ENCODE peak calls at places on chromosomes 7 and 10, in four cellular contexts. E, W, Q and N are unnamed samples. For H3K4me1, the result is how much of the 10 kb centered on the place peaks cover.

GRCh38 chr7:90708841-90709317 is 112.8 kb downstream of the CDK14 start:
- DNase-seq in E (no peak), W (peak), Q (peak), N (no peak)

GRCh38 chr10:114624422-114624821 is 33.7 kb downstream of the ABLIM1 start:
- DNase-seq in E (no peak), W (no peak), Q (no peak), N (no peak)

GRCh38 chr10:98456688-98457482 is 10.2 kb upstream of the HPS1 start:
- DNase-seq in E (no peak), W (no peak), Q (no peak), N (no peak)

GRCh38 chr10:72253002-72253401 is 20.7 kb upstream of the DDIT4 start:
- DNase-seq in E (no peak), W (no peak), Q (no peak), N (no peak)

GRCh38 chr10:73653701-73654100 is 2.1 kb downstream of the SYNPO2L start:
- DNase-seq in E (no peak), W (peak), Q (peak), N (no peak)

GRCh38 chr10:129809841-129810240 is 154.2 kb downstream of the EBF3 start:
- DNase-seq in E (no peak), W (no peak), Q (no peak), N (no peak)

GRCh38 chr7:119665791-119666190 is 607.2 kb upstream of the KCND2 start:
- DNase-seq in E (no peak), W (peak), Q (no peak), N (no peak)

GRCh38 chr7:45294559-45294958 is 137.0 kb downstream of the RAMP3 start:
- DNase-seq in E (peak), W (no peak), Q (no peak), N (no peak)

GRCh38 chr7:103989785-103990775 is 622 bp upstream of the RELN start:
- DNase-seq in E (peak), W (peak), Q (peak), N (no peak)

GRCh38 chr10:96541921-96542320 is 28.2 kb upstream of the TLL2 start:
- DNase-seq in E (no peak), W (no peak), Q (no peak), N (no peak)

GRCh38 chr7:120353171-120353570 is 80.2 kb downstream of the KCND2 start:
- DNase-seq in E (no peak), W (no peak), Q (no peak), N (no peak)

GRCh38 chr10:18381679-18382078 is 241.5 kb downstream of the CACNB2 start:
- DNase-seq in E (no peak), W (no peak), Q (no peak), N (no peak)

GRCh38 chr7:82745117-82745516 is 301.5 kb upstream of the CACNA2D1 start:
- DNase-seq in E (no peak), W (peak), Q (peak), N (no peak)

GRCh38 chr7:44311561-44312495 is 13.6 kb downstream of the CAMK2B start:
- DNase-seq in E (no peak), W (no peak), Q (peak), N (no peak)

GRCh38 chr10:34713875-34714274 is 101.2 kb downstream of the PARD3 start:
- DNase-seq in E (no peak), W (no peak), Q (no peak), N (no peak)

GRCh38 chr7:4715385-4715770 is 33.3 kb downstream of the FOXK1 start:
- DNase-seq in E (peak), W (peak), Q (no peak), N (no peak)

GRCh38 chr7:28301148-28301641 is 111.1 kb upstream of the CREB5 start:
- DNase-seq in E (no peak), W (peak), Q (no peak), N (no peak)

GRCh38 chr7:20559883-20560282 is 55.6 kb upstream of the ABCB5 start:
- DNase-seq in E (no peak), W (no peak), Q (no peak), N (no peak)

GRCh38 chr7:73976761-73977625 is 51.0 kb upstream of the ELN start:
- DNase-seq in E (no peak), W (no peak), Q (peak), N (no peak)

GRCh38 chr10:116207180-116207579 is 65.8 kb downstream of the GFRA1 start:
- DNase-seq in E (no peak), W (no peak), Q (no peak), N (no peak)

GRCh38 chr7:107090452-107090851 is 45.9 kb downstream of the PRKAR2B start:
- DNase-seq in E (no peak), W (no peak), Q (peak), N (no peak)

GRCh38 chr7:78959471-78959870 is 494.0 kb downstream of the MAGI2 start:
- DNase-seq in E (no peak), W (no peak), Q (no peak), N (no peak)

GRCh38 chr10:26311383-26311940 is 94.9 kb downstream of the GAD2 start:
- DNase-seq in E (no peak), W (no peak), Q (peak), N (no peak)

GRCh38 chr7:134154581-134155130 is 27.5 kb downstream of the LRGUK start:
- DNase-seq in E (no peak), W (peak), Q (no peak), N (no peak)

GRCh38 chr7:112147752-112148435 is 58.3 kb downstream of the DOCK4 start:
- DNase-seq in E (no peak), W (no peak), Q (no peak), N (no peak)

GRCh38 chr7:30869794-30870491 is 41.7 kb upstream of the AQP1 start:
- DNase-seq in E (peak), W (peak), Q (no peak), N (no peak)
- H3K4me1 ChIP-seq in E (under half), W (under half), Q (under half), N (under half)

DNA sequence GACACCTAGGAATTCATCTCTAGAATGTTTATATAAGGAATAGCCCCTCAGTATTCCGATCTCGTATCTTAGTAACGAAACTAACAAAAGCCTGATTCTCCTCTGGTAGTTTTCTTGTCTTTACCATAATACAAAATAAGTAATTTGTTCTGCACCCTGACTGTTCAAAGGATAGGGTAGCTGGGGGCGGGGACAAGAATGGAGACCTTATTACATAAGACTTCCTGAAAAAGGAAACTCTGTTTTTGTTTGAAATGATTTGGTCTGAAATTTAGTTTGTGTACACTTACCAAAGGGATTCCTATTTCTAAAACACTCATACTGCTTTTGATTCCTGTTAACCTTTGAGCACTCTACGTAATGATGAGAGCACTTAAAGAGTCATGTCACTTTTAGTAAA is 17.2 kb downstream of the IKZF1 start:
- DNase-seq in E (no peak), W (no peak), Q (no peak), N (no peak)
- H3K4me1 ChIP-seq in E (under half), W (under half), Q (under half), N (under half)

GRCh38 chr10:110498982-110499795 is 1.5 kb downstream of the DUSP5 start:
- DNase-seq in E (no peak), W (peak), Q (peak), N (no peak)
- H3K4me1 ChIP-seq in E (under half), W (under half), Q (under half), N (under half)

DNA sequence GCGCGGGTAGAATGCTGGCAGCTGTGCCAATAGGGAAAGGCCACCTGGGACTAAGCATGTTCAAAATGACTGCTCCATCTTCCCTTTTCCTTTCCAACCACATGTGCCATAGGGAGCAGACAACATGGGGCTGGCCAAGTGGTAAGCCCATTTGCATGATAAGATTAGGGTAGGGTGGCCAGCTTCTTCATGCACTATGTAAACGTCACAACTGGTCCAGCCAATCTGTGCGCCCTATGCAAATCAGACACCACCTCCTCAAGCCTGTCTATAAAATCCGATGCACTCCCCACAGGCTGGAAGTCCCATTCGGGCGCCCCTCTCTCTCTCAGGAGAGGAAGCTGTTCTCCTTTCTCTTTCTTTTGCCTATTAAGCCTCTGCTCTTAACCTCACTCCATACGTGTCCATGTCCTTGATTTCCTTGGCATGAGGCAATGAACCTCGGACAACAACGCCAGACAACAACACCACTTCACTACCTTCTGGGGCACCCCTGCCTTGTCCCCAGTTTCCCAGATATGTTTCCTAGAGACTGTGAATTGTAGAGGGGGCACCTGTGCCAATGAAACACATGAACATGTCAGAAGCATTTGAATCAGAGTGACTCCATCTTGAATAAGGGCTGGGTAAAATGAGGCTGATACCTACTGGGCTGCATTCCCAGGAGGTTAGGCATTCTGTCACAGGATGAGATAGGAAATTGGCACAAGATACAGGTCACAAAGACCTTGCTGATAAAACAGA is 19.1 kb upstream of the EXOC6 start:
- DNase-seq in E (no peak), W (no peak), Q (peak), N (no peak)
- H3K4me1 ChIP-seq in E (under half), W (under half), Q (under half), N (under half)

GRCh38 chr10:119498889-119499864 is 43.3 kb downstream of the RGS10 start:
- DNase-seq in E (no peak), W (peak), Q (no peak), N (no peak)
- H3K4me1 ChIP-seq in E (under half), W (under half), Q (under half), N (under half)

GRCh38 chr10:124724279-124725027 is 19.7 kb downstream of the FAM53B start:
- DNase-seq in E (no peak), W (no peak), Q (no peak), N (no peak)
- H3K4me1 ChIP-seq in E (under half), W (under half), Q (under half), N (half or more)

GRCh38 chr10:60975716-60976115 is 31.7 kb upstream of the RHOBTB1 start:
- DNase-seq in E (no peak), W (no peak), Q (no peak), N (no peak)

GRCh38 chr10:60978287-60979115 is 34.5 kb upstream of the RHOBTB1 start:
- DNase-seq in E (no peak), W (no peak), Q (no peak), N (no peak)

GRCh38 chr10:60977161-60978128 is 33.5 kb upstream of the RHOBTB1 start:
- DNase-seq in E (no peak), W (no peak), Q (no peak), N (no peak)

GRCh38 chr10:60976687-60977086 is 32.7 kb upstream of the RHOBTB1 start:
- DNase-seq in E (no peak), W (no peak), Q (no peak), N (no peak)

DNA sequence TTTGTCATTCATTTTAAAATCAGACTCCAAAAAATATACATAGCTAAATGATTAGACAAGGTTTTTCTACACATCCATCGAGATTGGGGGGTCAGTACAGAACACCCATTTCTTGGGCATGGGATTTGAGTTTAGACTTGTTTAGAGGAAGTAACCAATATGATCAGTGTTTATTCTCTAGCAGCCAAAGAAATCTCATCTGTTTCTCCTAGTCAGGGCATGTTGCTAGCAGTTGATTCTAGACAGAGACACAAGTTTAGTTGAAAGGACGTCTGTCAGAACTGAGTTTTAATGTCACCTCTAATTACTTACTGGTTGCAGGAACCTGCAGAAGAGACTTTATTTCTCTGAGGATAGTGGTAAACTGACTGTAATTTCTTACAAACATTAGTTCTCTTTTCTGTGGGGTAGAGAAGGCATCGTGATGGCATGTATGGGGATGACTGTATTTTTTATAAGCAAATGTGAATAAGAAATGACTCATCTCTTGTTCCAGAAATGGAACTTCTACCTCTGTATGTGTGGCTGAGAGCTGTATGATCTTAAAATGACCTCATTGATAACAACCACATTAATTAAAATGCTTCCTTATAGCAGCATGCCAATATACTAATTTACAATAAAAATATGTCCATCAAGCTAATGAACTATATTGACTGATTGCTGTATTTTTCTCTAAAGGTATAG is 30.6 kb upstream of the RHOBTB1 start:
- DNase-seq in E (no peak), W (no peak), Q (no peak), N (no peak)
- H3K4me1 ChIP-seq in E (under half), W (under half), Q (under half), N (under half)